ENCODE peak calls at places on chromosome 17, in four cellular contexts. Z is uterus, D is prostate gland, C is psoas muscle. A is an unnamed sample.

GRCh38 chr17:14197582-14197981 is 39.1 kb downstream of the CDRT15 start:
- DNase-seq in Z (no peak), C (no peak), D (no peak), A (no peak)

GRCh38 chr17:75240394-75241142 is 20.8 kb downstream of the GGA3 start:
- DNase-seq in Z (no peak), C (peak), D (no peak), A (no peak)

GRCh38 chr17:5769936-5770335 is 185.6 kb upstream of the NLRP1 start:
- DNase-seq in D (no peak), Z (no peak), C (no peak), A (no peak)

GRCh38 chr17:18017958-18018357 is 21.0 kb downstream of the ATPAF2 start:
- DNase-seq in D (no peak), C (no peak), Z (no peak), A (no peak)

GRCh38 chr17:7632492-7632894 is 2.6 kb downstream of the SHBG start:
- DNase-seq in C (no peak), D (no peak), Z (no peak), A (no peak)

GRCh38 chr17:79915850-79916430 is 76.7 kb upstream of the CBX4 start:
- DNase-seq in Z (no peak), C (peak), D (no peak), A (no peak)

GRCh38 chr17:33387406-33387805 is 94.3 kb upstream of the ASIC2 start:
- DNase-seq in D (no peak), Z (no peak), C (no peak), A (no peak)

GRCh38 chr17:58411408-58411894 is 5.9 kb downstream of the RNF43 start:
- DNase-seq in C (no peak), Z (no peak), D (no peak), A (no peak)

GRCh38 chr17:57355090-57355859 is 99.0 kb downstream of the MSI2 start:
- DNase-seq in D (no peak), C (no peak), Z (no peak), A (no peak)

GRCh38 chr17:36777118-36777517 is 160.2 kb upstream of the LHX1 start:
- DNase-seq in D (no peak), Z (no peak), C (no peak), A (no peak)

GRCh38 chr17:17051380-17051779 is 9.1 kb downstream of the MPRIP start:
- DNase-seq in C (no peak), D (no peak), Z (peak), A (no peak)

GRCh38 chr17:75679706-75680201 is 12.6 kb downstream of the SAP30BP start:
- DNase-seq in D (peak), C (no peak), Z (peak), A (no peak)

GRCh38 chr17:31587462-31587861 is 196.0 kb downstream of the RAB11FIP4 start:
- DNase-seq in C (no peak), Z (no peak), D (no peak), A (no peak)

GRCh38 chr17:76336756-76337412 is 16.8 kb downstream of the PRPSAP1 start:
- DNase-seq in Z (no peak), C (no peak), D (no peak), A (no peak)

GRCh38 chr17:29715680-29716079 is 93.0 kb upstream of the CORO6 start:
- DNase-seq in Z (no peak), C (no peak), D (no peak), A (no peak)

GRCh38 chr17:14776791-14777190 is 475.9 kb downstream of the HS3ST3B1 start:
- DNase-seq in D (no peak), Z (no peak), C (no peak), A (no peak)

GRCh38 chr17:56028837-56029236 is 124.4 kb upstream of the ANKFN1 start:
- DNase-seq in Z (no peak), C (no peak), D (no peak), A (no peak)

GRCh38 chr17:58352018-58352842 is at the start of gene SUPT4H1:
- DNase-seq in Z (peak), D (peak), C (peak), A (peak)

GRCh38 chr17:64399071-64399766 is 8.6 kb upstream of the PECAM1 start:
- DNase-seq in D (no peak), Z (no peak), C (no peak), A (no peak)

GRCh38 chr17:59167571-59168001 is 12.0 kb downstream of the PRR11 start:
- DNase-seq in D (no peak), Z (no peak), C (no peak), A (no peak)

GRCh38 chr17:75652341-75652740 is 14.6 kb downstream of the RECQL5 start:
- DNase-seq in Z (no peak), C (no peak), D (no peak), A (no peak)

GRCh38 chr17:76154292-76154691 is 13.2 kb upstream of the FOXJ1 start:
- DNase-seq in Z (no peak), D (no peak), C (no peak), A (no peak)

GRCh38 chr17:65163990-65164495 is 26.9 kb downstream of the RGS9 start:
- DNase-seq in D (no peak), Z (no peak), C (no peak), A (no peak)

GRCh38 chr17:60754057-60754604 is 76.5 kb downstream of the BCAS3 start:
- DNase-seq in D (no peak), Z (no peak), C (no peak), A (no peak)

GRCh38 chr17:148757-149156 is 11.4 kb downstream of the SCGB1C2 start:
- DNase-seq in D (no peak), C (no peak), Z (no peak), A (peak)

GRCh38 chr17:79794659-79795511 is 2.0 kb downstream of the CBX8 start:
- DNase-seq in C (no peak), D (no peak), Z (no peak), A (peak)

GRCh38 chr17:57976594-57976993 is 11.5 kb downstream of the VEZF1 start:
- DNase-seq in C (no peak), Z (no peak), D (no peak), A (no peak)

GRCh38 chr17:50097455-50097854 is 2.3 kb downstream of the PDK2 start:
- DNase-seq in Z (no peak), C (no peak), D (no peak), A (no peak)

GRCh38 chr17:4788807-4789700 is at the start of gene GLTPD2:
- DNase-seq in D (no peak), C (no peak), Z (no peak), A (peak)

GRCh38 chr17:34847939-34848338 is 113.3 kb downstream of the CCT6B start:
- DNase-seq in C (no peak), D (no peak), Z (no peak), A (no peak)

GRCh38 chr17:51860934-51861561 is 297.5 kb downstream of the CA10 start:
- DNase-seq in C (no peak), D (peak), Z (no peak), A (peak)

GRCh38 chr17:16419074-16419928 is 3.9 kb downstream of the TRPV2 start:
- DNase-seq in C (peak), Z (no peak), D (no peak), A (no peak)

DNA sequence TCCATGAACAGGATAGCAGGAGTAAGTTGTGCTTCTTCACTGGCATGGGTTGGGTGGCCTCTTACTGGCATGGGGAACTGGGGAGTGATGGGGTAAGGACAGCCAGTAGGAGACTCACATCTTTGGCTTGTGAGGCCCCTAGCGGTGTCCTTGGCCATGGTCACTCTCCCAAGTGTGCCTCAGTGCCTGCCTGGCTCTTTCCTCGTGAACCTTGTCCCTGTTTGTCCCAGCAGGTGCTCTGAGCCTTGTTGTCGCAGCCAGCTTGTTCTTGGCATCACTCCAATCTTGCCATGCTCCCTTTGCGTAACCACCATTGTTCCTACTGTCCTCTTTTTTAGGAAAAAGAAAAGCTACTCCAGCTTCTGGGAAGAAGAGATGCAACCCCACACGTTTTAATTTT is 53.6 kb upstream of the SDK2 start:
- DNase-seq in D (no peak), Z (no peak), C (no peak), A (no peak)
- TF ChIP-seq CTCF in D (no peak), Z (no peak), C (no peak), A (no peak)

DNA sequence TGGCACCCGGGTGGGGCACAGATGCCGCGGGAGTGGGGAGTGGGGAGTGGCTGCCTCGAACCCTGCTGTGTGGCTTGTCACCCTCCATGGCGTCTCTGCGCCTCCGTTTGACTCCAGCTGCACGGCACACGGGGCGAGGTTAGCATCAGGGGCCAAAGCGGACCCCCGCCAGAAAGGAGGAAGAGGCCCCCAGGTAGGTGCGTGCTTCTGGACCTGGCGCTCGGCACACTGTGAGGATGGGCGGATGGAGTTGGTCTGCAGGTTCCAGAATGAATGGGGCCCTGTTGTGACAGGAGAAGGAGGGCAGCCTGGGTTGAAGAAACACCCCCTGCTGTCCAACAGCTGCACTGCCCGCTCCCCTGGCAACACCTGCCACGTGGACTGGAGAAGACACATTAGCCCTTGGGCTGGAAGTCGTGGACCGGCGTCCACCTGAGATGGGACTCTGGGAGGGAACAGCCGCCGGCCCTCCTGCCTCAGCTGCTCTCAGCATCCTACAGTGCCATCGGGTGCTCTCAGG is 9.4 kb upstream of the FASN start:
- DNase-seq in D (no peak), C (peak), Z (peak), A (peak)
- H3K27ac ChIP-seq in D (peak), C (peak), Z (no peak), A (no peak)

GRCh38 chr17:28554565-28554964 is 2.1 kb upstream of the UNC119 start:
- DNase-seq in D (no peak), Z (no peak), C (no peak), A (no peak)
- TF ChIP-seq CTCF in D (no peak), Z (no peak), C (no peak), A (no peak)

GRCh38 chr17:19345486-19346350 is 16.8 kb downstream of the B9D1 start:
- DNase-seq in C (no peak), D (no peak), Z (peak), A (peak)

GRCh38 chr17:19343671-19344151 is 18.8 kb downstream of the B9D1 start:
- DNase-seq in D (no peak), C (peak), Z (no peak), A (no peak)

GRCh38 chr17:19344311-19345066 is 18.0 kb downstream of the B9D1 start:
- DNase-seq in Z (no peak), D (no peak), C (peak), A (no peak)

GRCh38 chr17:19346351-19347255 is 15.9 kb downstream of the B9D1 start:
- DNase-seq in C (peak), Z (peak), D (no peak), A (no peak)

GRCh38 chr17:19345067-19345460 is 17.5 kb downstream of the B9D1 start:
- DNase-seq in D (no peak), C (no peak), Z (no peak), A (peak)
- H3K27ac ChIP-seq in D (no peak), C (no peak), Z (peak), A (no peak)

GRCh38 chr17:44110823-44111633 is 12.4 kb downstream of the HDAC5 start:
- DNase-seq in Z (peak), D (peak), C (peak), A (peak)
- TF ChIP-seq CTCF in Z (no peak), D (peak), C (no peak), A (no peak)

GRCh38 chr17:48571024-48571818 is 6.9 kb downstream of the HOXB4 start:
- DNase-seq in Z (no peak), C (no peak), D (no peak), A (no peak)
- H3K27ac ChIP-seq in Z (peak), C (peak), D (no peak), A (peak)

DNA sequence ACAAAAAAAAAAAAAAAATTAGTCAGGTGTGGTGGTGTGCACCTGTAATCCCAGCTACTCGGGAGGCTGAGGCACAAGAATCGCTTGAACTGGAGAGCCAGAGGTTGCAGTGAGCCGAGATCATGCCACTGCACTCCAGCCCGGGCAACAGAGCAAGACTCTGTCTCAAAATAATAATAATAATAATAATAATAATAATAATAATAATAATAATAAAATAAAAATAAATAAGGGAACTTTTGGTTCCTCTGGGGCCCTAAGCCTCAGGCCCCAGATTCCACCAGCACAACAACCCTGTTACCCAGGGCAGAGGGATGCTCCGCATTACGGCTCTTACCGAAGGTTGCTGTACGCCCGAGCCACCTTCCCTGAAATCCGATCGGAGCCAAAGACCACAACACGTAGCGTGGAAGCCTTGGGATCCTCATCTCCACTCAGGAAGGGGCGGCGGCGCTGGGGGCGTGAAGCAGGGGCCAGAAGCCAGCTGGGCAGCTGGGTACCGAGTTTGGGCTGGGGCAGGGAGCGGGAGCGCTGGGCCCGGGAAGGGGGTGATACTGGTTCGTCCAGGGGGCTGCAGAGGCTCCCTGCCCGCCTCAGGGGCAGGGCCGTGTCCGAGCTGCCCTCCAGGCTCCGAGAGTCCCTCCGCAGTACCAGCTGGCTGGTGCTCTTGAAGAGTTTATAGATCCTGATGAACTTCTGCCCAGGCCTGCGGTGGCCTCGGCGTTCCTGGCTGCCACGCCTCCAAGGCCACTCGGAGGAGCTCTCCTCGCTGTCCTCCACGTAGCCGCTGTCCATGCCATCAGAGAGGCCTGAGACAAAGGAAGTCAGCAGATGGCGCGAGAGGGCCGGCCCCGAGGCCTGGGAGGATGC is 20.6 kb upstream of the PIK3R6 start:
- DNase-seq in D (no peak), C (no peak), Z (no peak), A (no peak)
- TF ChIP-seq CTCF in D (no peak), C (peak), Z (no peak), A (no peak)

DNA sequence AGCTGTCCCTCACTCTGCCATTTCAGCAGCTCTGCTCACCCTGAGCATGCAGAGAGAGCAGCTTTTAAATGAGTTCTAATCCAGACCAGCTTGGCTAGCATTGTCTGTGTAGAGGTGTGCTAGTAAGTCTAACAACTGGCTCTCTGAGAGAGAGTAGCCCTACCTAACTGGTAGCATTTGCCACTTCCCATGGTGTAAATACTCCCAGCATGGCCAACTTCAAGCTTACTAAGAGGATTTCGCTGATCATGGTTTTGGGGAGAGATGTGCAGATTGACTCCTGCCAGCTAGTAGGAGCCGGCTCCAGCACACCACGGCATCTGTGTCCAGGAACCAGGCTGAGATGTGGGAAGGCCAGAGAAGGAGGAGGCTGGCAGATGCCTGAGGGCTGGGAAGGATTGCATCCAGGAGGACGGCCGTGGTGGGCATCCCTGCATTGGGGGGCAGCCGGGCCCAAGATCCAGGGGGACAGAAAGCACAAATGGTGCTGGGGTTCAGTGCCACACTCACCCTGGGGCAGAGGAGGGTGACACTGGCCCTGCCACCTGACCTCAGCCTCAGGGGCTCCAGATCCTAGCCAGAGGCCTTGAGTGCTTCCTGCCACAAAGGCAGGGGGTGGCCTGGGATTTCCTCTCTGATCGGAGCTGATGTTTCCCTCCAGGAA is 394.9 kb upstream of the TNRC6C start:
- DNase-seq in D (no peak), Z (no peak), C (peak), A (no peak)
- H3K27ac ChIP-seq in D (no peak), Z (no peak), C (no peak), A (no peak)

DNA sequence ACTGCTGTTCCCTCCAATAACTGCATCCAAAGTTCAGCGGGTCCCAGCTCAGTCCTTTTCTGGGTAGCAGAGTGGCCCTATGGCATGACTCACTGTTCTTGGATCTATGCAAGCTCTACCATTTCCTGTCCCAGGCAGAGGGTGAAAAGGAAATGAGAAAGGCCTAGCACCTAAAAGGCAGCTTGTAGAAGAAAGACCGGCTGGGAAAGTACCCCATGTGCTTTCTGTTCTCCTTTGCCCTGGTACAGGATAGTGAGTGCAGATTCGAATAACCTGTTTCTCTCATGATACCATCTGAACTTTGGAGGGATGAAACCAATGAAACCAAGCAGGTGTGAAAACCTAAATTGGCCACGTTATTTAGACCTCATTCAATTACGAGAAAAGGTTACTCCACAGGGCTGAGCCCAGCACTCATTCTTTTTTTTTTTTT is 12.7 kb upstream of the HASPIN start:
- DNase-seq in C (no peak), Z (no peak), D (no peak), A (no peak)
- TF ChIP-seq CTCF in C (no peak), Z (no peak), D (no peak), A (no peak)

DNA sequence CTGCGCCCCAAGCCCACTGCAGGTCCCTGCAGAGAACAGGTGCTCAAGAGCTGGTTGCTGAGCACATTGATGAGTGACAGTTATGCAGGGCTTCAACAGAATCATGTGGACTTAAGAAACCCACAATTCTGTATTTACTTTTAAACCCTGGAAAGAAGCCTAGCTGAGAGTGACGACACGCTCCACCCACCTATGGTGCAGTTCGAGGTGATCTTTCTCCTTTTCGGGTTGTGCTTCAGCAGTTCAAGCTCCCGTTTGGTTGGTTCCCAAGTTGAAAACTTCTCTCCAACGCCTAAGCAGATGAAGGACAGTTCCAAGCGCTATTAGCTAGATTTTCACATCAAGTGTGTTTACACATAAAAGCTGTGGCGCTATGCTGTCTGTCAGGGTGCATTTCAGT is 23.9 kb downstream of the USP22 start:
- DNase-seq in Z (no peak), D (no peak), C (no peak), A (no peak)
- H3K27ac ChIP-seq in Z (no peak), D (peak), C (no peak), A (no peak)

A was measured in pancreas.